ENCODE peak calls at places on chromosome 10, in five cellular contexts. L is HCT116, O is HepG2, T is K562, J is SK-N-SH. G is an unnamed sample.

GRCh38 chr10:110356628-110357245 is 52.0 kb upstream of the SMNDC1 start:
- DNase-seq in L (peak), O (no peak), T (no peak), J (no peak), G (peak)

GRCh38 chr10:92692697-92693533 is 3.2 kb downstream of the HHEX start:
- DNase-seq in L (no peak), O (no peak), T (no peak), J (no peak), G (no peak)

GRCh38 chr10:93541402-93542357 is 24.8 kb upstream of the FFAR4 start:
- DNase-seq in L (peak), O (peak), T (peak), J (peak), G (peak)

GRCh38 chr10:7218974-7219373 is 191.9 kb downstream of the SFMBT2 start:
- DNase-seq in L (no peak), O (no peak), T (no peak), J (no peak), G (peak)

GRCh38 chr10:97020452-97021400 is 165.0 kb downstream of the SLIT1 start:
- DNase-seq in L (no peak), O (no peak), T (no peak), J (no peak), G (no peak)

GRCh38 chr10:44956717-44957706 is 2.6 kb upstream of the RASSF4 start:
- DNase-seq in L (no peak), O (no peak), T (no peak), J (no peak), G (no peak)

GRCh38 chr10:49334993-49335972 is 36.3 kb downstream of the C10orf71 start:
- DNase-seq in L (no peak), O (no peak), T (no peak), J (no peak), G (no peak)

GRCh38 chr10:101968910-101969321 is 87.1 kb downstream of the ARMH3 start:
- DNase-seq in L (no peak), O (no peak), T (no peak), J (no peak), G (no peak)

GRCh38 chr10:95264227-95265051 is 26.4 kb downstream of the PDLIM1 start:
- DNase-seq in L (peak), O (no peak), T (no peak), J (no peak), G (peak)

GRCh38 chr10:26881600-26882331 is 21.0 kb upstream of the ABI1 start:
- DNase-seq in L (peak), O (peak), T (peak), J (peak), G (peak)

GRCh38 chr10:6427357-6427959 is 152.6 kb downstream of the PRKCQ start:
- DNase-seq in L (no peak), O (no peak), T (no peak), J (no peak), G (no peak)

GRCh38 chr10:5514226-5514881 is 10.4 kb upstream of the CALML3 start:
- DNase-seq in L (no peak), O (no peak), T (no peak), J (no peak), G (no peak)

GRCh38 chr10:71608863-71609768 is 110.5 kb downstream of the C10orf105 start:
- DNase-seq in L (peak), O (peak), T (peak), J (peak), G (peak)

GRCh38 chr10:46050956-46051355 is 4.9 kb upstream of the MSMB start:
- DNase-seq in L (no peak), O (no peak), T (no peak), J (no peak), G (no peak)

GRCh38 chr10:72685264-72685921 is 6.5 kb upstream of the MCU start:
- DNase-seq in L (no peak), O (no peak), T (no peak), J (no peak), G (no peak)

GRCh38 chr10:59960751-59961150 is 54.4 kb upstream of the CCDC6 start:
- DNase-seq in L (no peak), O (no peak), T (no peak), J (no peak), G (no peak)

GRCh38 chr10:86294346-86295265 is 72.0 kb downstream of the GRID1 start:
- DNase-seq in L (no peak), O (no peak), T (no peak), J (peak), G (no peak)

GRCh38 chr10:102167861-102168260 is 15.7 kb downstream of the NOLC1 start:
- DNase-seq in L (no peak), O (no peak), T (no peak), J (no peak), G (no peak)

GRCh38 chr10:60818134-60818770 is 40.0 kb downstream of the CDK1 start:
- DNase-seq in L (no peak), O (no peak), T (no peak), J (no peak), G (no peak)

GRCh38 chr10:59748834-59749233 is 4.4 kb downstream of the MRLN start:
- DNase-seq in L (no peak), O (no peak), T (no peak), J (no peak), G (no peak)

GRCh38 chr10:67386260-67386659 is 309.7 kb downstream of the CTNNA3 start:
- DNase-seq in L (no peak), O (no peak), T (no peak), J (no peak), G (no peak)

GRCh38 chr10:77458986-77459590 is 178.5 kb downstream of the KCNMA1 start:
- DNase-seq in L (no peak), O (no peak), T (no peak), J (no peak), G (no peak)

GRCh38 chr10:66190413-66190812 is 735.4 kb upstream of the LRRTM3 start:
- DNase-seq in L (no peak), O (no peak), T (no peak), J (no peak), G (no peak)

GRCh38 chr10:32650246-32650655 is 204.3 kb downstream of the CCDC7 start:
- DNase-seq in L (no peak), O (no peak), T (peak), J (no peak), G (peak)

GRCh38 chr10:94006591-94007550 is 13.1 kb downstream of the PLCE1 start:
- DNase-seq in L (no peak), O (no peak), T (peak), J (no peak), G (peak)

GRCh38 chr10:31188792-31189406 is 130.1 kb upstream of the ZEB1 start:
- DNase-seq in L (no peak), O (no peak), T (no peak), J (no peak), G (no peak)

DNA sequence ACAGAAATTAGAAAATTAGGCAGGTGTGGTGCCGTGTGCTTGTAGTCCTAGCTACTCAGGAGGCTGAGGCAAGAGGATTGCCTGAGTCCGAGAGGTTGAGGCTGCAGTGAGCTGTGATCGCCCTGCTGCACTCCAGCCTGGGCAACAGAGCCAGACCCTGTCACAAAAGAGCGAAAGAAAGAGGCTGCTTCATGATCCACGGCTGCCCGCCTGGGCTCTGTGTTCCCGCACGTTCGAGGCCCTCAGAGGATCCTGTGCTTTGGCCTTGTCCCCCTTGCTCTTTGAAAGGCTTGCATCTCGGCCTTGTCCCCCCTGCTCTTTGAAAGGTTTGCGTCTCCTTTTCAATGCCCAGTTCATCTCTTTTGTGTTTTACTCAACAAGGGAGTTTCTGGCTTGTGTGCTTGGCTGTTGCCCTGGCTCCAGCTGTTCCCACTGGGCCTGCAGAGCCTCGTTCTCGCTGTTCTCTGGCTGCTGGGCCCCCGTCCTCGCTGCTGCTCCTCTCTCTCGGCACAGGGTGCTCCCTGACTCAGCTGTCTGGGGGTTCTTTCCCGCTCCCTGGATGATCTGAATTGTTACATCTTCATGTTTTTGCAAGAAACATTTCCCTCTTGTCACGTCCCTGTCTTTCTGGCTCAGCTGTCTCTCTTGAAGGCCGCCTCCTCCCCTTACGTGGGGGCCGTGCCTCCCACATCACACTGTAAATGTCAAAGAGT is 45.1 kb upstream of the INPP5A start:
- DNase-seq in L (no peak), O (no peak), T (no peak), J (no peak), G (no peak)
- TF ChIP-seq JUND in L (no peak), O (no peak), T (no peak), J (no peak), G (no peak)

GRCh38 chr10:123833170-123833850 is 58.3 kb downstream of the CPXM2 start:
- DNase-seq in L (no peak), O (no peak), T (no peak), J (no peak), G (no peak)
- TF ChIP-seq JUND in L (no peak), O (no peak), T (no peak), J (no peak), G (no peak)

GRCh38 chr10:23694446-23694920 is 255.6 kb downstream of the OTUD1 start:
- DNase-seq in L (no peak), O (no peak), T (no peak), J (peak), G (no peak)

GRCh38 chr10:23696476-23696875 is 257.6 kb downstream of the OTUD1 start:
- DNase-seq in L (no peak), O (no peak), T (no peak), J (no peak), G (peak)

GRCh38 chr10:23693895-23694294 is 255.0 kb downstream of the OTUD1 start:
- DNase-seq in L (no peak), O (no peak), T (no peak), J (peak), G (no peak)

GRCh38 chr10:23695825-23696420 is 257.0 kb downstream of the OTUD1 start:
- DNase-seq in L (no peak), O (no peak), T (no peak), J (peak), G (no peak)

GRCh38 chr10:23694921-23695824 is 256.3 kb downstream of the OTUD1 start:
- DNase-seq in L (no peak), O (no peak), T (no peak), J (peak), G (no peak)
- TF ChIP-seq JUND in L (no peak), O (no peak), T (no peak), J (no peak), G (no peak)

DNA sequence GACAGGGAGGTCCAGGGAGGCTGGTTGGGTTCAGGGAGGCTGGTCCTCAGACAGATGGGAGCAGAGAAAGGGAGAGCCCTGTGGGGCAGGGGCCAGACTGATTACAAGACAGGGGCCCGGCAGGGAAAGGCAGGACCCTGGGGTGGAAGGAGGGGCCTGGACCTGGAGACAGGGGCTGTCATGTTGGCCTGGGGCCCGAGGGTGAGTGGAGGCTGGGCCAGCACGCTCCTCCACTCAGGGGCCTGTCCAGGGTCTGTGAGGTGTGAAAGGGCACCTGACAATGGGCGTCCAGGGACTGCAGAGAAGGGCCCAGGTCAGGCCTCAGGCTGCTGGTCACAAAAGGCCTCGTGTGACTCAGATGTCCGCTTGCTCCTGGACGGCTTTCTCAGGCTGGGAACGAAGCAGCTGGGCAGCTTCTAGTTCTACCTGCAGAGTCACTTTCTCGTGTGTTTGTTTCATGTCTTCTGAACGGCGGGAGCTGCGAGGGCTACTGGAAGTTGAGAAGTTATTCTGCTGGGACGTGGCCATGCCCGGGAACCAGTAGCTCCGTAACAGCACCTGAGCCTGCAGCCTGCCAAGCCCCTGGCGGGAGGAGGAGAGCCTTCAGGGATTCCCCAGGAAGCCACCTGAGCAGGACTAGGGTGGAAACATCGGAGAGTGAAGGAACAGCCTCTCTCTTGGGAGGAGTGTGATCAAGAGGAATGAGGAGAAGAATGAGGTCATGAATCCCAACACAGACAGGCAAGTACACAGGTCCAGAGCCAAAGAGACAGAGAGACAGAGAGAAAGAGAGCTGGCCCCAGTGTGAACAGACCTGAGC is 65.8 kb downstream of the KLF6 start:
- DNase-seq in L (no peak), O (no peak), T (no peak), J (no peak), G (no peak)
- TF ChIP-seq JUND in L (no peak), O (no peak), T (no peak), J (no peak), G (no peak)

GRCh38 chr10:79140083-79140793 is 71.5 kb downstream of the ZMIZ1 start:
- DNase-seq in L (no peak), O (no peak), T (no peak), J (no peak), G (no peak)

GRCh38 chr10:79137826-79138225 is 69.1 kb downstream of the ZMIZ1 start:
- DNase-seq in L (no peak), O (no peak), T (no peak), J (no peak), G (no peak)

GRCh38 chr10:79137404-79137803 is 68.6 kb downstream of the ZMIZ1 start:
- DNase-seq in L (no peak), O (no peak), T (no peak), J (no peak), G (no peak)

GRCh38 chr10:79139124-79139835 is 70.5 kb downstream of the ZMIZ1 start:
- DNase-seq in L (no peak), O (no peak), T (peak), J (no peak), G (no peak)

DNA sequence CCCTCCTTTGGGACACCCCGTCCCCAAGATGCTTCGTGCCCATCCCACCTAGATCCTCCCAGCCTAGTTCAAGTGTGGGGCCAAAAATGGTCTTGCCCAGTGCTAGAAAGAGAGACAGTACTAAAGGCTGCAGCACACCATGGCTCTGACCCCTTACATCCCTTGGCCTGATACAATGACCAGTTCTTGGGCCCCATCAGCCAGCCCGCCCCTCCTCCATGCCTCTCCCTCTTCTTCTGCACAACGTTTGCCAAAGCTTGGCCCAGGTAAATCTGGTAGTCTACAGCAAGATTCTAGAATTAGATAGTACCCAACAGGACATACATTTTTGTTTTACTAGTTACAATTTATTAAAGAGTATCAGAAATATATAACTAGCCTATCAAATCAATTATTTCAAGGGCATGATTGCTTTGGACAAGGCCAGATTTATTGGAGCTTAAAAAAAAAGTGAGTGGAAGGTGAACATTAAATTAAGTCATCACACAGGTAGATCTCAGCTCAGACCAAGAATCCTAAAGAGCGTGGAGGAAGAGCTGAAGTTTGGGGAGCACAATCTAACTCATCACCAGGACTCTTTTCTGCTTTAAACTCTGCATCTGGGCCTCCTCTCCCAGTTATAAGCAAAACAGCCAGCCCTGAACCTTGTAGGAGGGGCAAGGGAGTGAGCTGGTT is 69.8 kb downstream of the ZMIZ1 start:
- DNase-seq in L (no peak), O (no peak), T (no peak), J (no peak), G (no peak)
- TF ChIP-seq JUND in L (no peak), O (no peak), T (no peak), J (no peak), G (no peak)

GRCh38 chr10:112906945-112907344 is 43.1 kb upstream of the TCF7L2 start:
- DNase-seq in L (no peak), O (no peak), T (no peak), J (no peak), G (no peak)

GRCh38 chr10:112911196-112911595 is 38.9 kb upstream of the TCF7L2 start:
- DNase-seq in L (no peak), O (no peak), T (no peak), J (no peak), G (no peak)

GRCh38 chr10:112908507-112908906 is 41.5 kb upstream of the TCF7L2 start:
- DNase-seq in L (no peak), O (no peak), T (no peak), J (no peak), G (no peak)

GRCh38 chr10:112904000-112904399 is 46.0 kb upstream of the TCF7L2 start:
- DNase-seq in L (peak), O (peak), T (no peak), J (no peak), G (no peak)

GRCh38 chr10:112907893-112908292 is 42.2 kb upstream of the TCF7L2 start:
- DNase-seq in L (peak), O (no peak), T (no peak), J (no peak), G (no peak)
- TF ChIP-seq JUND in L (no peak), O (no peak), T (no peak), J (no peak), G (no peak)

GRCh38 chr10:119281581-119282071 is 74.3 kb downstream of the GRK5 start:
- DNase-seq in L (no peak), O (no peak), T (no peak), J (peak), G (no peak)
- TF ChIP-seq JUND in L (no peak), O (no peak), T (no peak), J (no peak), G (no peak)

GRCh38 chr10:17747883-17748550 is 4.0 kb upstream of the TMEM236 start:
- DNase-seq in L (no peak), O (peak), T (no peak), J (no peak), G (peak)

GRCh38 chr10:17756557-17757208 is 4.7 kb downstream of the TMEM236 start:
- DNase-seq in L (no peak), O (peak), T (no peak), J (no peak), G (peak)

GRCh38 chr10:17749890-17750289 is 2.1 kb upstream of the TMEM236 start:
- DNase-seq in L (no peak), O (no peak), T (no peak), J (no peak), G (no peak)

GRCh38 chr10:17751781-17752445 is at the start of gene TMEM236:
- DNase-seq in L (no peak), O (no peak), T (no peak), J (no peak), G (no peak)
- TF ChIP-seq JUND in L (no peak), O (no peak), T (no peak), J (no peak), G (no peak)

GRCh38 chr10:88019753-88020152 is 156.3 kb downstream of the PTEN start:
- DNase-seq in L (no peak), O (no peak), T (no peak), J (no peak), G (no peak)
- TF ChIP-seq JUND in L (no peak), O (no peak), T (no peak), J (no peak), G (no peak)